ENCODE peak calls at places on chromosomes 1 and 21, in nine cellular contexts. A is transverse colon, R is spleen, M is IMR-90, I is A549, Z is uterus, W is GM12891, C is body of pancreas, D is HCT116. K is an unnamed sample.
A peak's percentile ranks its signal among the peaks of the same experiment; 100 is the strongest.

GRCh38 chr1:106975944-106976343 is 80.5 kb upstream of the PRMT6 start:
- DNase-seq in A (no peak), R (no peak), M (peak; percentile 6), I (peak; percentile 0), Z (no peak), W (no peak), C (no peak), D (no peak), K (no peak)

GRCh38 chr21:31180256-31181088 is 142.2 kb upstream of the KRTAP19-8 start:
- DNase-seq in A (no peak), R (no peak), M (peak; percentile 54), I (peak; percentile 23), Z (no peak), W (peak; percentile 15), C (no peak), D (peak; percentile 24), K (peak; percentile 40)

GRCh38 chr1:43275826-43276620 is 6.2 kb downstream of the TMEM125 start:
- DNase-seq in A (no peak), R (peak; percentile 33), M (no peak), I (no peak), Z (peak; percentile 3), W (no peak), C (peak; percentile 17), D (no peak), K (no peak)

GRCh38 chr1:221823149-221823548 is 81.3 kb upstream of the DUSP10 start:
- DNase-seq in A (no peak), R (no peak), M (no peak), I (no peak), Z (no peak), W (no peak), C (no peak), D (no peak), K (no peak)

GRCh38 chr21:22710725-22711124 is 1712.5 kb downstream of the NCAM2 start:
- DNase-seq in A (no peak), R (no peak), M (no peak), I (no peak), Z (no peak), W (no peak), C (no peak), D (no peak), K (no peak)

GRCh38 chr1:198620951-198621824 is 17.7 kb upstream of the PTPRC start:
- DNase-seq in A (peak; percentile 55), R (peak; percentile 87), M (no peak), I (no peak), Z (no peak), W (no peak), C (no peak), D (no peak), K (no peak)

GRCh38 chr21:42721341-42721824 is 68.0 kb downstream of the PDE9A start:
- DNase-seq in A (peak; percentile 72), R (no peak), M (no peak), I (no peak), Z (peak; percentile 55), W (no peak), C (no peak), D (no peak), K (no peak)

GRCh38 chr1:83545450-83545849 is 453.5 kb downstream of the TTLL7 start:
- DNase-seq in A (no peak), R (no peak), M (no peak), I (peak; percentile 1), Z (no peak), W (no peak), C (no peak), D (no peak), K (no peak)

GRCh38 chr1:91631718-91632330 is 131.2 kb downstream of the CDC7 start:
- DNase-seq in A (no peak), R (no peak), M (no peak), I (no peak), Z (no peak), W (no peak), C (no peak), D (no peak), K (no peak)

GRCh38 chr1:47812848-47813508 is 184.2 kb downstream of the TRABD2B start:
- DNase-seq in A (no peak), R (no peak), M (no peak), I (no peak), Z (no peak), W (no peak), C (no peak), D (no peak), K (no peak)

GRCh38 chr1:43452789-43453441 is 816 bp downstream of the HYI start:
- DNase-seq in A (no peak), R (no peak), M (peak; percentile 68), I (peak; percentile 32), Z (peak; percentile 45), W (no peak), C (peak; percentile 50), D (no peak), K (peak; percentile 36)

GRCh38 chr1:24584103-24584764 is 28.3 kb downstream of the NCMAP start:
- DNase-seq in A (peak; percentile 13), R (no peak), M (no peak), I (no peak), Z (no peak), W (no peak), C (no peak), D (no peak), K (no peak)

GRCh38 chr1:145872421-145872891 is 13.2 kb downstream of the ANKRD35 start:
- DNase-seq in A (peak; percentile 46), R (peak; percentile 78), M (peak; percentile 30), I (no peak), Z (peak; percentile 82), W (no peak), C (no peak), D (no peak), K (no peak)

GRCh38 chr1:54406339-54407181 is at the start of gene SSBP3:
- DNase-seq in A (peak; percentile 95), R (peak; percentile 99), M (peak; percentile 88), I (peak; percentile 89), Z (peak; percentile 94), W (peak; percentile 93), C (peak; percentile 93), D (peak; percentile 75), K (peak; percentile 94)

GRCh38 chr1:228471762-228472398 is 15.3 kb upstream of the RNF187 start:
- DNase-seq in A (no peak), R (no peak), M (peak; percentile 44), I (peak; percentile 75), Z (no peak), W (no peak), C (no peak), D (peak; percentile 49), K (peak; percentile 70)

GRCh38 chr1:214216779-214217178 is 64.2 kb upstream of the SMYD2 start:
- DNase-seq in A (no peak), R (no peak), M (no peak), I (peak; percentile 35), Z (no peak), W (no peak), C (peak; percentile 38), D (no peak), K (no peak)

GRCh38 chr1:32231843-32232432 is 9.7 kb downstream of the EIF3I start:
- DNase-seq in A (no peak), R (no peak), M (no peak), I (no peak), Z (no peak), W (no peak), C (no peak), D (no peak), K (no peak)
- TF ChIP-seq POLR2A in A (no peak), R (no peak), M (no peak), I (no peak), Z (no peak), W (no peak), C (no peak), D (no peak), K (peak; percentile 31)

GRCh38 chr21:46041183-46041582 is 56.7 kb upstream of the COL6A2 start:
- DNase-seq in A (no peak), R (no peak), M (no peak), I (no peak), Z (no peak), W (no peak), C (no peak), D (no peak), K (no peak)

GRCh38 chr21:46038341-46038829 is 56.8 kb downstream of the COL6A1 start:
- DNase-seq in A (no peak), R (no peak), M (no peak), I (no peak), Z (no peak), W (no peak), C (no peak), D (no peak), K (no peak)

GRCh38 chr21:46039891-46040660 is 57.8 kb upstream of the COL6A2 start:
- DNase-seq in A (no peak), R (no peak), M (no peak), I (no peak), Z (no peak), W (no peak), C (no peak), D (no peak), K (no peak)

GRCh38 chr21:46038871-46039397 is 57.4 kb downstream of the COL6A1 start:
- DNase-seq in A (no peak), R (peak; percentile 85), M (peak; percentile 83), I (no peak), Z (peak; percentile 73), W (no peak), C (peak; percentile 41), D (no peak), K (no peak)

GRCh38 chr21:46040707-46041106 is 57.2 kb upstream of the COL6A2 start:
- DNase-seq in A (no peak), R (no peak), M (no peak), I (no peak), Z (no peak), W (no peak), C (no peak), D (no peak), K (no peak)
- TF ChIP-seq POLR2A in A (no peak), R (no peak), M (no peak), I (no peak), Z (no peak), W (no peak), C (no peak), D (no peak), K (no peak)

DNA sequence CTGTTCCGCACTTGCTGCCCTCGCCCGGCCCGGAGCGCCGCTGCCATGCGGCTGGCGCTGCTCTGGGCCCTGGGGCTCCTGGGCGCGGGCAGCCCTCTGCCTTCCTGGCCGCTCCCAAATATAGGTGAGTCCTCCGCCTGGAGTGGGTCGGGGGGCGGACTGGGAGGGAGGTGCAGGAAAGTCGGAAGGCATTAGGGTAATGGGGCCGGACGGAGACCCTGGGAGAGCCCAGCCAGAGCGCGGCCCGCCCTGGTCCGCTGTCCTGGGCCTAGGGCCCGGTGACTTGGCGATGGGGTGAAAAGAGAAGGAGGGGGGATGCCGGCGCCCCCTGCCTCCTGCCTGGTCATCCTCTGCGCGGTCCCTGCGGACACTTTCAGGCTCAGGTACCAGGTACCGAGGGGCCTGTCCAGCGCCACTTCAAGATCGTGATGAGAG is 243 bp downstream of the ADAM15 start:
- DNase-seq in A (no peak), R (no peak), M (no peak), I (no peak), Z (no peak), W (no peak), C (no peak), D (no peak), K (no peak)
- TF ChIP-seq POLR2A in A (peak; percentile 39), R (no peak), M (peak; percentile 22), I (peak; percentile 35), Z (no peak), W (no peak), C (peak; percentile 50), D (peak; percentile 53), K (peak; percentile 29)

DNA sequence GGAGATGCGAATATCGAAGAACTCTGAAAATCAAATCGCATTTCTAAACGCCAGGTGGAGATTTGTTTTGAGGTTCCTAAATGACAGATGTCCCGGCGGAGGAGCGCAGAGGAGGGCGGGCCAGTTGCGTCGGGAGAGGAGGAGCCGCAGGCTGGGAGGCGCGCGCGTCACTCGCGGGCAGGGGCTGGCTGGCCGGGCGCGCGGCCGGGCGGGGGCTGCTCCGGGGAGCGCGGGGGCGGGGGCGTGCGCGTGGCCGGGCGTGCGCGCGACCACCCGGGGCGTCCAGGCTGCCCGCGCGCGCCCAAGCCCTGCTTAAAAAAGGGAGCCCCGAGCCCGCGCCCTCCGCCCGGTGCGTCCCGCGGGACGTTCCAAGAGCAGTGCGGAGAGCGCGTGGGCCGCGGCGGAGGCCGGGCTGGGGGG is 47.3 kb downstream of the H3-3A start:
- DNase-seq in A (peak; percentile 91), R (peak; percentile 96), M (peak; percentile 70), I (peak; percentile 86), Z (peak; percentile 88), W (peak; percentile 94), C (peak; percentile 88), D (peak; percentile 66), K (peak; percentile 79)
- TF ChIP-seq POLR2A in A (no peak), R (no peak), M (no peak), I (peak; percentile 60), Z (peak; percentile 20), W (no peak), C (no peak), D (no peak), K (no peak)